ENCODE peak calls at places on chromosomes 12 and 14, in eight cellular contexts. W, Y, I, M, C, L, G and O are unnamed samples.

GRCh38 chr14:96067985-96068930 is 29.1 kb downstream of the C14orf132 start:
- DNase-seq in L (no peak), C (no peak), M (no peak), Y (no peak), W (no peak), G (no peak), I (no peak), O (no peak)

GRCh38 chr12:52258335-52258901 is 16.0 kb upstream of the KRT86 start:
- DNase-seq in W (no peak), I (no peak), G (no peak), Y (no peak), M (no peak), L (no peak), C (peak; percentile 75), O (no peak)

GRCh38 chr12:114344264-114344663 is 61.7 kb downstream of the TBX5 start:
- DNase-seq in C (no peak), Y (no peak), G (no peak), I (no peak), M (no peak), W (no peak), L (no peak), O (no peak)

GRCh38 chr12:115910057-115910456 is 367.4 kb downstream of the MED13L start:
- DNase-seq in L (no peak), I (no peak), M (no peak), Y (no peak), C (no peak), G (no peak), W (no peak), O (peak; percentile 95)

GRCh38 chr12:18421840-18422239 is 160.5 kb downstream of the PIK3C2G start:
- DNase-seq in L (no peak), W (no peak), Y (no peak), I (no peak), C (no peak), M (no peak), G (no peak), O (no peak)

GRCh38 chr14:55102141-55102547 is 26.9 kb upstream of the LGALS3 start:
- DNase-seq in I (peak; percentile 62), L (peak; percentile 81), Y (peak; percentile 49), C (peak; percentile 49), M (peak; percentile 80), G (peak; percentile 55), W (peak; percentile 84), O (no peak)

GRCh38 chr14:100734031-100734990 is 7.6 kb downstream of the DLK1 start:
- DNase-seq in L (no peak), C (no peak), I (no peak), M (no peak), Y (no peak), W (no peak), G (no peak), O (no peak)

GRCh38 chr12:70660620-70661219 is 23.5 kb upstream of the PTPRB start:
- DNase-seq in G (no peak), C (no peak), M (no peak), W (no peak), L (peak; percentile 90), I (peak; percentile 14), Y (no peak), O (no peak)

GRCh38 chr12:106918746-106919145 is 37.0 kb upstream of the TMEM263 start:
- DNase-seq in W (no peak), Y (peak; percentile 25), L (no peak), I (peak; percentile 13), G (no peak), M (no peak), C (peak; percentile 88), O (peak; percentile 86)